ENCODE peak calls at places on chromosomes 4 and X, in four cellular contexts. Z, J, H and U are unnamed samples.

GRCh38 chrX:4762196-4762595 is 1048.7 kb upstream of the PRKX start:
- DNase-seq in H (no peak), J (no peak), Z (no peak), U (no peak)

GRCh38 chr4:139950568-139950967 is 203.4 kb downstream of the MAML3 start:
- DNase-seq in J (no peak), H (no peak), Z (peak), U (peak)

GRCh38 chr4:100417565-100417964 is 100.3 kb downstream of the EMCN start:
- DNase-seq in Z (no peak), J (no peak), H (no peak), U (peak)

GRCh38 chrX:107654778-107655761 is 26.8 kb downstream of the PRPS1 start:
- DNase-seq in H (peak), Z (peak), J (peak), U (peak)

GRCh38 chr4:129614581-129614980 is 518.6 kb downstream of the C4orf33 start:
- DNase-seq in H (no peak), Z (no peak), J (no peak), U (no peak)

GRCh38 chrX:76893930-76894329 is 466.4 kb downstream of the MAGEE1 start:
- DNase-seq in J (no peak), H (no peak), Z (no peak), U (no peak)

GRCh38 chrX:11420851-11421250 is 127.6 kb downstream of the AMELX start:
- DNase-seq in J (no peak), H (no peak), Z (no peak), U (no peak)

GRCh38 chrX:1434871-1435240 is 17.9 kb downstream of the ASMTL start:
- DNase-seq in H (no peak), J (no peak), Z (no peak), U (no peak)

GRCh38 chr4:163767993-163768392 is 273.5 kb downstream of the TMA16 start:
- DNase-seq in Z (no peak), H (no peak), J (no peak), U (no peak)

GRCh38 chrX:27565992-27566391 is 24.2 kb upstream of the DCAF8L2 start:
- DNase-seq in H (peak), Z (peak), J (peak), U (peak)

GRCh38 chr4:100841911-100842310 is 324.1 kb upstream of the EMCN start:
- DNase-seq in J (no peak), H (no peak), Z (peak), U (peak)

GRCh38 chr4:43339435-43339834 is 446.9 kb downstream of the GRXCR1 start:
- DNase-seq in Z (peak), H (no peak), J (no peak), U (peak)

GRCh38 chr4:52588097-52588496 is 71.0 kb downstream of the USP46 start:
- DNase-seq in J (peak), Z (peak), H (peak), U (peak)

GRCh38 chrX:143580266-143580665 is 55.6 kb downstream of the SLITRK4 start:
- DNase-seq in J (no peak), H (no peak), Z (no peak), U (peak)

GRCh38 chr4:170497105-170497504 is 407.3 kb upstream of the AADAT start:
- DNase-seq in J (no peak), H (no peak), Z (no peak), U (no peak)

GRCh38 chrX:78839711-78840110 is 92.2 kb downstream of the LPAR4 start:
- DNase-seq in J (no peak), Z (no peak), H (no peak), U (no peak)

GRCh38 chrX:3990569-3990968 is 277.1 kb upstream of the PRKX start:
- DNase-seq in Z (no peak), J (no peak), H (no peak), U (no peak)

GRCh38 chr4:79147251-79147650 is 178.6 kb downstream of the NAA11 start:
- DNase-seq in Z (peak), J (no peak), H (no peak), U (no peak)

GRCh38 chr4:30718021-30718888 is 1.9 kb upstream of the PCDH7 start:
- DNase-seq in Z (no peak), J (peak), H (peak), U (peak)

GRCh38 chrX:23900220-23900797 is 7.4 kb downstream of the APOO start:
- DNase-seq in Z (no peak), J (no peak), H (peak), U (no peak)

GRCh38 chr4:121696641-121697461 is at the start of gene ANXA5:
- DNase-seq in J (peak), Z (peak), H (peak), U (peak)

GRCh38 chr4:152072001-152072485 is 311.2 kb upstream of the GATB start:
- DNase-seq in Z (peak), J (no peak), H (no peak), U (no peak)

GRCh38 chrX:14899607-14900006 is 26.4 kb downstream of the MOSPD2 start:
- DNase-seq in H (no peak), J (no peak), Z (peak), U (peak)

GRCh38 chr4:175790067-175790466 is 22.0 kb downstream of the GPM6A start:
- DNase-seq in H (no peak), J (no peak), Z (no peak), U (no peak)

GRCh38 chrX:118570209-118570608 is 74.6 kb downstream of the DOCK11 start:
- DNase-seq in H (no peak), J (no peak), Z (no peak), U (no peak)

GRCh38 chrX:137194164-137194563 is 160.4 kb upstream of the GPR101 start:
- DNase-seq in Z (peak), H (peak), J (no peak), U (peak)

GRCh38 chr4:161629694-161630441 is 533.9 kb downstream of the FSTL5 start:
- DNase-seq in Z (peak), J (no peak), H (no peak), U (no peak)

GRCh38 chr4:182293836-182294235 is 50.6 kb downstream of the TENM3 start:
- DNase-seq in Z (no peak), H (no peak), J (no peak), U (no peak)

GRCh38 chr4:75547647-75548387 is 8.0 kb upstream of the ODAPH start:
- DNase-seq in Z (no peak), H (no peak), J (peak), U (peak)

GRCh38 chr4:1255151-1255550 is 6.2 kb upstream of the CTBP1 start:
- DNase-seq in Z (no peak), H (no peak), J (no peak), U (no peak)

GRCh38 chr4:113849771-113850170 is 88.2 kb upstream of the CAMK2D start:
- DNase-seq in J (no peak), H (no peak), Z (no peak), U (peak)

GRCh38 chrX:21812628-21813027 is 26.8 kb upstream of the MBTPS2 start:
- DNase-seq in H (no peak), J (no peak), Z (no peak), U (no peak)

GRCh38 chr4:105808030-105808429 is 87.2 kb upstream of the NPNT start:
- DNase-seq in Z (no peak), H (no peak), J (no peak), U (no peak)
- H3K4me3 ChIP-seq in Z (no peak), H (no peak), J (no peak), U (no peak)

DNA sequence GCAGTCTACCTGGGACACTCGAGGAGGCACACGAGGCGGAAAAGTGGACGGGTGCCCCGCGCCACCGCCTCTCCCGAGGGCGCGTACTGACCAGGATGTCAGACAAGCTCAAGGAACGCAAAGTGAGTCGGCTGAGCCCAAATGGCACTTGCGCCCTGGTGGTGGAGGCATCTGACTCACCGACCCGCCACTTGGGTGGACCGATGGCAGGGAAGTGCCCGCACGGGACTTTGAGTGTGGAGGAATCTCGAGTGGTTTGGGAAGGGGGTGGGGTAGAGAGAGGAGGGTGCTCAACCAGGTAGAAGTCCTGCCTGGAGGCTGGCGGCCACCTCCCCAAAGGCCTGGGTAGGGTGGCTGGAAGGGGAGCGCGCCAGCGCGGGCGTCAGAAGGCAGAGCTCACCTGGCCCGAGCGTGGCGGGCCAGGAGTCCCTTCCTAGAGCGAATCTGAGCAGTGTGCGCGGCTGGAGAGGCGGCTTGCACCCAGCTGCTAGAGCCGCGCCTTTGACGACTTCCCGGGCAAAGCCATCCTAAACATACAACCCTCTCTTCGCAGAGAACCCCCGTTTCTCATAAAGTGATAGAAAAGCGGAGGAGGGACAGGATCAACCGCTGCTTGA is 652 bp downstream of the HELT start:
- DNase-seq in J (no peak), Z (no peak), H (no peak), U (no peak)
- TF ChIP-seq CTCF in J (no peak), Z (no peak), H (no peak), U (no peak)

GRCh38 chrX:72395252-72395651 is 89.5 kb upstream of the CITED1 start:
- DNase-seq in H (no peak), J (no peak), Z (no peak), U (peak)
- H3K4me3 ChIP-seq in H (no peak), J (no peak), Z (no peak), U (no peak)

GRCh38 chr4:32472918-32473317 is 1752.7 kb downstream of the PCDH7 start:
- DNase-seq in J (no peak), Z (no peak), H (no peak), U (no peak)
- TF ChIP-seq CTCF in J (no peak), Z (no peak), H (no peak), U (no peak)